ENCODE peak calls at places on chromosomes 6 and 20, in nine cellular contexts. E is iris pigment epithelial cell; U is esophagus squamous epithelium; P is upper lobe of right lung; N is heart left ventricle; M is NCI-H345; T is activated CD4-positive, CD25-positive, alpha-beta regulatory T cell; S is activated CD4-positive, alpha-beta T cell treated with anti-CD3 and anti-CD28 coated beads for 48 hours; F is dorsolateral prefrontal cortex. L is an unnamed sample.

GRCh38 chr6:18595774-18596528 is 208.8 kb downstream of the RNF144B start:
- DNase-seq in U (no peak), F (peak), P (no peak), N (peak), E (peak), S (peak), M (peak), T (peak), L (peak)

GRCh38 chr20:22245139-22245538 is 339.2 kb downstream of the FOXA2 start:
- DNase-seq in F (no peak), U (no peak), E (no peak), M (no peak), N (no peak), T (no peak), S (no peak), P (no peak), L (no peak)

GRCh38 chr6:169454204-169454871 is 200.7 kb upstream of the THBS2 start:
- DNase-seq in N (no peak), E (peak), P (no peak), U (no peak), T (no peak), F (no peak), M (no peak), S (no peak), L (no peak)

GRCh38 chr20:35248641-35249475 is 22.4 kb downstream of the MMP24 start:
- DNase-seq in F (peak), N (no peak), E (no peak), S (no peak), T (no peak), M (no peak), U (no peak), P (no peak), L (no peak)

GRCh38 chr6:14068133-14068532 is 49.4 kb upstream of the CD83 start:
- DNase-seq in S (no peak), E (peak), P (no peak), M (no peak), F (no peak), T (no peak), N (no peak), U (no peak), L (peak)

GRCh38 chr6:27138837-27139752 is 108.4 kb upstream of the PRSS16 start:
- DNase-seq in U (no peak), M (peak), P (peak), T (peak), S (peak), N (peak), E (peak), F (no peak), L (no peak)

GRCh38 chr6:105402981-105403935 is at the start of gene PREP:
- DNase-seq in S (peak), U (peak), M (peak), E (peak), N (peak), T (peak), P (peak), F (peak), L (peak)

GRCh38 chr20:20480689-20481088 is 112.8 kb downstream of the INSM1 start:
- DNase-seq in N (no peak), T (no peak), M (no peak), F (no peak), U (no peak), S (no peak), P (no peak), E (peak), L (no peak)

GRCh38 chr20:57480444-57481152 is 44.3 kb downstream of the CTCFL start:
- DNase-seq in E (no peak), N (no peak), U (no peak), P (peak), S (no peak), M (no peak), T (no peak), F (no peak), L (no peak)

GRCh38 chr20:48645666-48646065 is 182.1 kb downstream of the PREX1 start:
- DNase-seq in S (no peak), E (no peak), M (no peak), F (no peak), T (no peak), U (no peak), N (no peak), P (no peak), L (no peak)